ENCODE peak calls at places on chromosomes 12 and 14, in six cellular contexts. W is NCI-H1105 treated with DMSO at 0.1 percent for 48 hours; X is adrenal gland; J is AG04450; N is CD4-positive, CD25-positive, alpha-beta regulatory T cell; U is ACHN. G is an unnamed sample.

GRCh38 chr12:13144266-13144828 is 40.9 kb upstream of the GSG1 start:
- DNase-seq in W (no peak), X (no peak), J (no peak), N (peak), U (no peak), G (no peak)

GRCh38 chr14:34931206-34931605 is 51.6 kb upstream of the SRP54 start:
- DNase-seq in W (no peak), X (no peak), J (no peak), N (peak), U (no peak), G (peak)

GRCh38 chr14:72554401-72554800 is 339.5 kb downstream of the DPF3 start:
- DNase-seq in W (no peak), X (no peak), J (no peak), N (no peak), U (no peak), G (no peak)

GRCh38 chr12:10807186-10807585 is at the start of gene TAS2R8:
- DNase-seq in W (no peak), X (no peak), J (no peak), N (no peak), U (no peak), G (no peak)

GRCh38 chr12:113173081-113173698 is 12.1 kb downstream of the DDX54 start:
- DNase-seq in W (no peak), X (no peak), J (no peak), N (no peak), U (no peak), G (no peak)

GRCh38 chr14:101198398-101199027 is 295.0 kb upstream of the RTL1 start:
- DNase-seq in W (no peak), X (no peak), J (no peak), N (no peak), U (no peak), G (no peak)

GRCh38 chr14:87615822-87616679 is 376.9 kb downstream of the GALC start:
- DNase-seq in W (peak), X (peak), J (peak), N (peak), U (peak), G (peak)

GRCh38 chr12:18461738-18462137 is 200.4 kb downstream of the PIK3C2G start:
- DNase-seq in W (no peak), X (no peak), J (no peak), N (no peak), U (no peak), G (no peak)

GRCh38 chr12:108253540-108253939 is 85.6 kb downstream of the CMKLR1 start:
- DNase-seq in W (peak), X (no peak), J (no peak), N (peak), U (no peak), G (no peak)

GRCh38 chr14:103099733-103100280 is 5.3 kb downstream of the EXOC3L4 start:
- DNase-seq in W (no peak), X (no peak), J (no peak), N (no peak), U (no peak), G (peak)

GRCh38 chr12:7995266-7995963 is 37.1 kb upstream of the FOXJ2 start:
- DNase-seq in W (peak), X (peak), J (peak), N (peak), U (peak), G (peak)

GRCh38 chr12:27905285-27906126 is 67.0 kb downstream of the PTHLH start:
- DNase-seq in W (no peak), X (no peak), J (no peak), N (no peak), U (no peak), G (no peak)

GRCh38 chr14:53999061-53999488 is 42.5 kb upstream of the BMP4 start:
- DNase-seq in W (no peak), X (no peak), J (peak), N (no peak), U (peak), G (no peak)

GRCh38 chr14:105249175-105250007 is 1.1 kb downstream of the BTBD6 start:
- DNase-seq in W (no peak), X (peak), J (no peak), N (peak), U (no peak), G (no peak)

GRCh38 chr12:18849761-18850160 is 111.8 kb downstream of the CAPZA3 start:
- DNase-seq in W (no peak), X (no peak), J (no peak), N (no peak), U (no peak), G (no peak)

GRCh38 chr12:13465641-13466040 is 269.1 kb downstream of the EMP1 start:
- DNase-seq in W (no peak), X (no peak), J (no peak), N (no peak), U (no peak), G (no peak)

GRCh38 chr14:100384819-100385813 is 62.0 kb downstream of the SLC25A47 start:
- DNase-seq in W (peak), X (no peak), J (no peak), N (peak), U (peak), G (no peak)

GRCh38 chr12:94813314-94813713 is 163.0 kb upstream of the TMCC3 start:
- DNase-seq in W (peak), X (no peak), J (no peak), N (no peak), U (peak), G (no peak)

GRCh38 chr12:58858030-58858429 is 62.3 kb downstream of the LRIG3 start:
- DNase-seq in W (no peak), X (no peak), J (no peak), N (no peak), U (no peak), G (no peak)

GRCh38 chr12:6667559-6668210 is 4.8 kb upstream of the ING4 start:
- DNase-seq in W (peak), X (no peak), J (no peak), N (no peak), U (no peak), G (no peak)

GRCh38 chr12:50618864-50619609 is 114.3 kb downstream of the DIP2B start:
- DNase-seq in W (no peak), X (peak), J (no peak), N (no peak), U (peak), G (no peak)

GRCh38 chr12:48527891-48528670 is 2.6 kb downstream of the OR8S1 start:
- DNase-seq in W (no peak), X (no peak), J (no peak), N (no peak), U (no peak), G (no peak)

GRCh38 chr12:104684884-104685283 is 228.1 kb downstream of the CHST11 start:
- DNase-seq in W (peak), X (no peak), J (no peak), N (no peak), U (no peak), G (no peak)

GRCh38 chr14:70585221-70585620 is 15.2 kb downstream of the MED6 start:
- DNase-seq in W (peak), X (no peak), J (no peak), N (peak), U (no peak), G (no peak)

GRCh38 chr12:78671295-78671694 is 193.3 kb upstream of the SYT1 start:
- DNase-seq in W (no peak), X (no peak), J (peak), N (no peak), U (peak), G (no peak)

GRCh38 chr12:9869307-9870161 is at the start of gene CLEC2B:
- DNase-seq in W (no peak), X (no peak), J (peak), N (peak), U (peak), G (no peak)

GRCh38 chr14:72638021-72638420 is 255.9 kb downstream of the DPF3 start:
- DNase-seq in W (no peak), X (peak), J (peak), N (no peak), U (peak), G (no peak)

GRCh38 chr14:75981426-75981825 is 369 bp downstream of the TGFB3 start:
- DNase-seq in W (peak), X (peak), J (no peak), N (peak), U (peak), G (no peak)

GRCh38 chr14:68975667-68976066 is 3.4 kb downstream of the ACTN1 start:
- DNase-seq in W (no peak), X (peak), J (no peak), N (no peak), U (no peak), G (no peak)

GRCh38 chr12:75545636-75546035 is 34.2 kb upstream of the KRR1 start:
- DNase-seq in W (no peak), X (no peak), J (no peak), N (no peak), U (no peak), G (no peak)

G was measured in mucosa of descending colon.